ENCODE peak calls at places on chromosomes 5 and 9, in five cellular contexts. One of them, this sample, is unnamed. For H3K9me3, H3K36me3 and H3K27me3, the result is how much of the 10 kb centered on the place peaks cover.

GRCh38 chr5:100551183-100551582 is 16.0 kb downstream of the FAM174A start:
- DNase-seq in SK-N-SH: no peak
- DNase-seq in testis: no peak
- DNase-seq in upper lobe of right lung: no peak
- DNase-seq in fibroblast of lung: no peak
- DNase-seq in this sample: no peak

GRCh38 chr5:145157841-145158240 is 677.3 kb downstream of the PRELID2 start:
- DNase-seq in SK-N-SH: no peak
- DNase-seq in testis: no peak
- DNase-seq in upper lobe of right lung: no peak
- DNase-seq in fibroblast of lung: peak
- DNase-seq in this sample: no peak

GRCh38 chr5:140242890-140243585 is 59.9 kb downstream of the PFDN1 start:
- DNase-seq in SK-N-SH: no peak
- DNase-seq in testis: no peak
- DNase-seq in upper lobe of right lung: no peak
- DNase-seq in fibroblast of lung: no peak
- DNase-seq in this sample: no peak

GRCh38 chr9:16610538-16610937 is 259.9 kb downstream of the BNC2 start:
- DNase-seq in SK-N-SH: no peak
- DNase-seq in testis: no peak
- DNase-seq in upper lobe of right lung: no peak
- DNase-seq in fibroblast of lung: no peak
- DNase-seq in this sample: no peak

GRCh38 chr5:132771559-132771998 is 5.5 kb downstream of the SEPTIN8 start:
- DNase-seq in SK-N-SH: no peak
- DNase-seq in testis: peak
- DNase-seq in upper lobe of right lung: no peak
- DNase-seq in fibroblast of lung: peak
- DNase-seq in this sample: peak

GRCh38 chr5:1011741-1012315 is 3.2 kb downstream of the NKD2 start:
- DNase-seq in SK-N-SH: no peak
- DNase-seq in testis: no peak
- DNase-seq in upper lobe of right lung: peak
- DNase-seq in fibroblast of lung: no peak
- DNase-seq in this sample: no peak

GRCh38 chr9:10268500-10269485 is 344.0 kb downstream of the PTPRD start:
- DNase-seq in SK-N-SH: peak
- DNase-seq in testis: peak
- DNase-seq in upper lobe of right lung: no peak
- DNase-seq in fibroblast of lung: no peak
- DNase-seq in this sample: peak

GRCh38 chr9:104144336-104144735 is 50.2 kb downstream of the SMC2 start:
- DNase-seq in SK-N-SH: no peak
- DNase-seq in testis: no peak
- DNase-seq in upper lobe of right lung: no peak
- DNase-seq in fibroblast of lung: peak
- DNase-seq in this sample: no peak

GRCh38 chr5:20446121-20446520 is 458.1 kb upstream of the CDH18 start:
- DNase-seq in SK-N-SH: no peak
- DNase-seq in testis: no peak
- DNase-seq in upper lobe of right lung: no peak
- DNase-seq in fibroblast of lung: peak
- DNase-seq in this sample: peak

GRCh38 chr5:170076211-170076610 is 29.5 kb upstream of the FOXI1 start:
- DNase-seq in SK-N-SH: no peak
- DNase-seq in testis: no peak
- DNase-seq in upper lobe of right lung: no peak
- DNase-seq in fibroblast of lung: peak
- DNase-seq in this sample: peak

GRCh38 chr9:36033788-36034187 is 2.9 kb upstream of the RECK start:
- DNase-seq in SK-N-SH: no peak
- DNase-seq in testis: no peak
- DNase-seq in upper lobe of right lung: no peak
- DNase-seq in fibroblast of lung: no peak
- DNase-seq in this sample: no peak

GRCh38 chr5:33235824-33236223 is 204.9 kb upstream of the TARS1 start:
- DNase-seq in SK-N-SH: no peak
- DNase-seq in testis: no peak
- DNase-seq in upper lobe of right lung: no peak
- DNase-seq in fibroblast of lung: no peak
- DNase-seq in this sample: no peak

GRCh38 chr5:88677943-88678779 is 204.8 kb downstream of the MEF2C start:
- DNase-seq in SK-N-SH: no peak
- DNase-seq in testis: no peak
- DNase-seq in upper lobe of right lung: no peak
- DNase-seq in fibroblast of lung: peak
- DNase-seq in this sample: no peak

GRCh38 chr5:27911216-27911615 is 872.8 kb upstream of the CDH9 start:
- DNase-seq in SK-N-SH: no peak
- DNase-seq in testis: no peak
- DNase-seq in upper lobe of right lung: no peak
- DNase-seq in fibroblast of lung: no peak
- DNase-seq in this sample: no peak

GRCh38 chr5:171418316-171418981 is 998 bp upstream of the FGF18 start:
- DNase-seq in SK-N-SH: peak
- DNase-seq in testis: peak
- DNase-seq in upper lobe of right lung: peak
- DNase-seq in fibroblast of lung: peak
- DNase-seq in this sample: peak

GRCh38 chr5:96714951-96715451 is 52.8 kb downstream of the CAST start:
- DNase-seq in SK-N-SH: no peak
- DNase-seq in testis: peak
- DNase-seq in upper lobe of right lung: no peak
- DNase-seq in fibroblast of lung: peak
- DNase-seq in this sample: no peak

GRCh38 chr9:123349691-123350480 is 6.1 kb upstream of the CRB2 start:
- DNase-seq in SK-N-SH: peak
- DNase-seq in testis: peak
- DNase-seq in upper lobe of right lung: no peak
- DNase-seq in fibroblast of lung: peak
- DNase-seq in this sample: peak

DNA sequence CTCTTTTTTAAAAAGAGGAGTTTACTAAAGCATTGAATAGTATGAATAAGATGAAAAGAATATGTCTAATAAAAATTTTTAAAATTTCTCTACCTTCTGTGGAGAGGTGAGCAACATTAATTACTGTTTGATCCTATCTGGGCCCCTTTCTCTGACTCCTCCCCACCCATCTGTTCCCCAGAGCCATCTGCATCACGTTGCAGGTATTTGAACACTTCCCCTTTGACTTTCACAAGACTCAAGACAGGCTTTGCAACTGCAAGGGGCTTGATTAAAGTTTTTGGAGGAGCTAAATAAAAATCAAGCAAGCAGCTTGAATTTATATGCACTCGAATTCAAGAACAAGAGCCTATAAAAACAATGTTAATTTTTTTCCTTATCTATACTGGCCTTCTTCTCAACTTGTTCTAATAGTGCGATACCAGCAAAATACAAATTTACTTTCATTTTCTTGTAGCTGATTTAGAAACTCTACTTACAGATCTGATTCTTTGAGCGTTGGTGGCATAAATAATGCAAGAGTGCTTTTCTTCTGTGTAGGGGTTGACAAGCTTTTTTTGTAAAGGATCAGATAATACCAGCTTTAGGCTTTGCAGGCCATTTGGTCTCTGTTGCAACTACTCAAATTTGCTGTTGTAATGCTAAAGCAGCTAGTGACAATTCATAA is 21.3 kb downstream of the TXNDC8 start:
- DNase-seq in SK-N-SH: no peak
- DNase-seq in testis: no peak
- DNase-seq in upper lobe of right lung: no peak
- DNase-seq in fibroblast of lung: no peak
- DNase-seq in this sample: no peak
- H3K9me3 ChIP-seq in SK-N-SH: under half
- H3K9me3 ChIP-seq in testis: under half
- H3K9me3 ChIP-seq in upper lobe of right lung: under half
- H3K9me3 ChIP-seq in fibroblast of lung: under half
- H3K9me3 ChIP-seq in this sample: under half

GRCh38 chr9:136464241-136464640 is 18.6 kb downstream of the SEC16A start:
- DNase-seq in SK-N-SH: no peak
- DNase-seq in testis: no peak
- DNase-seq in upper lobe of right lung: no peak
- DNase-seq in fibroblast of lung: no peak
- DNase-seq in this sample: no peak

GRCh38 chr9:136467766-136468165 is 15.1 kb downstream of the SEC16A start:
- DNase-seq in SK-N-SH: no peak
- DNase-seq in testis: no peak
- DNase-seq in upper lobe of right lung: no peak
- DNase-seq in fibroblast of lung: no peak
- DNase-seq in this sample: no peak

GRCh38 chr9:136465500-136466154 is 17.2 kb downstream of the SEC16A start:
- DNase-seq in SK-N-SH: no peak
- DNase-seq in testis: no peak
- DNase-seq in upper lobe of right lung: no peak
- DNase-seq in fibroblast of lung: no peak
- DNase-seq in this sample: no peak

GRCh38 chr9:136463578-136463977 is 19.3 kb downstream of the SEC16A start:
- DNase-seq in SK-N-SH: no peak
- DNase-seq in testis: no peak
- DNase-seq in upper lobe of right lung: no peak
- DNase-seq in fibroblast of lung: no peak
- DNase-seq in this sample: no peak

GRCh38 chr9:136466155-136466541 is 16.7 kb downstream of the SEC16A start:
- DNase-seq in SK-N-SH: no peak
- DNase-seq in testis: no peak
- DNase-seq in upper lobe of right lung: no peak
- DNase-seq in fibroblast of lung: no peak
- DNase-seq in this sample: no peak
- H3K36me3 ChIP-seq in SK-N-SH: half or more
- H3K36me3 ChIP-seq in testis: under half
- H3K36me3 ChIP-seq in upper lobe of right lung: half or more
- H3K36me3 ChIP-seq in fibroblast of lung: under half
- H3K36me3 ChIP-seq in this sample: half or more

DNA sequence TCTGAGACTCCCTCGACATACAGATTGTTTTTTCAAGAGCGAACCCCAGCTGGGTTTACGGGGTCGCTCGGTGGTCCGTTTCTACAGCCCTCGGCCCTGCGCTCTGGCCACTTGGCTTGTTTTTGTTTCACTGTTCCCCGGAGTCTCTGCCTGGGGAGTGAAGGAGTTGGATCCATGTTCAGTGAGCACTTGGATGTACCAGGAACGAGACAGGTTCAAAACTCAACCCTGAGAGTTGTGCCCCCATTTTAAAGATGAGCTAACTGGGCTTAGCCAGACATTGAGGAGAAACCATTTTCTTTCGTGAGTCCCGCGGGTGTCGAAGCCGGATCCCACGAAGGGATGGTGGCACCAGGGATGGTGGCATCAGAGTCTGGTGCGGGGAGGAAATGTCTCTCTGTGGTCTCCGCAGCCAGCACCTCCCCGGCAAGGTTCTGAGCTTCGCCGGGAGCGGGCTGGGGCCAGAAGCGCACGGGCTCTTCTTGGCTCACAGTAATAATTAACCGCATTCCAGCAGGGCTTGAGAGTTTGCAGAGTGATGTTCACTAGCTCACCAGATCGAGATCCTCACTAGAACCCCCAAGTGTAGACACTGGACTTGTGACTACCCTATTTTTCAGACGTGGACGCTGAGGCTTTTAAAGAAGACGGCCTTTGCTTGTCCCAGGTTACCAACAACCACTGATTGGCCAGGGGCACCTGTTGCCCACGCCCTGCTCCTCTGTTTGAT is 1.0 kb downstream of the MSX2 start:
- DNase-seq in SK-N-SH: no peak
- DNase-seq in testis: no peak
- DNase-seq in upper lobe of right lung: no peak
- DNase-seq in fibroblast of lung: peak
- DNase-seq in this sample: no peak
- H3K27me3 ChIP-seq in SK-N-SH: under half
- H3K27me3 ChIP-seq in testis: under half
- H3K27me3 ChIP-seq in upper lobe of right lung: half or more
- H3K27me3 ChIP-seq in fibroblast of lung: under half
- H3K27me3 ChIP-seq in this sample: under half

GRCh38 chr5:141363952-141364660 is at the start of gene PCDHGA5:
- DNase-seq in SK-N-SH: no peak
- DNase-seq in testis: no peak
- DNase-seq in upper lobe of right lung: no peak
- DNase-seq in fibroblast of lung: peak
- DNase-seq in this sample: no peak
- H3K9me3 ChIP-seq in SK-N-SH: under half
- H3K9me3 ChIP-seq in testis: under half
- H3K9me3 ChIP-seq in upper lobe of right lung: under half
- H3K9me3 ChIP-seq in fibroblast of lung: under half
- H3K9me3 ChIP-seq in this sample: under half

GRCh38 chr9:127444921-127445850 is 6.0 kb downstream of the RPL12 start:
- DNase-seq in SK-N-SH: no peak
- DNase-seq in testis: no peak
- DNase-seq in upper lobe of right lung: no peak
- DNase-seq in fibroblast of lung: peak
- DNase-seq in this sample: no peak
- H3K36me3 ChIP-seq in SK-N-SH: half or more
- H3K36me3 ChIP-seq in testis: under half
- H3K36me3 ChIP-seq in upper lobe of right lung: half or more
- H3K36me3 ChIP-seq in fibroblast of lung: under half
- H3K36me3 ChIP-seq in this sample: half or more

GRCh38 chr9:37053684-37054512 is 19.8 kb upstream of the PAX5 start:
- DNase-seq in SK-N-SH: no peak
- DNase-seq in testis: no peak
- DNase-seq in upper lobe of right lung: no peak
- DNase-seq in fibroblast of lung: no peak
- DNase-seq in this sample: no peak

GRCh38 chr9:37054513-37054776 is 20.4 kb upstream of the PAX5 start:
- DNase-seq in SK-N-SH: no peak
- DNase-seq in testis: no peak
- DNase-seq in upper lobe of right lung: no peak
- DNase-seq in fibroblast of lung: no peak
- DNase-seq in this sample: no peak

GRCh38 chr9:37056521-37056920 is 22.5 kb upstream of the PAX5 start:
- DNase-seq in SK-N-SH: no peak
- DNase-seq in testis: no peak
- DNase-seq in upper lobe of right lung: no peak
- DNase-seq in fibroblast of lung: no peak
- DNase-seq in this sample: no peak

GRCh38 chr9:37060821-37061220 is 26.8 kb upstream of the PAX5 start:
- DNase-seq in SK-N-SH: no peak
- DNase-seq in testis: no peak
- DNase-seq in upper lobe of right lung: no peak
- DNase-seq in fibroblast of lung: no peak
- DNase-seq in this sample: no peak

DNA sequence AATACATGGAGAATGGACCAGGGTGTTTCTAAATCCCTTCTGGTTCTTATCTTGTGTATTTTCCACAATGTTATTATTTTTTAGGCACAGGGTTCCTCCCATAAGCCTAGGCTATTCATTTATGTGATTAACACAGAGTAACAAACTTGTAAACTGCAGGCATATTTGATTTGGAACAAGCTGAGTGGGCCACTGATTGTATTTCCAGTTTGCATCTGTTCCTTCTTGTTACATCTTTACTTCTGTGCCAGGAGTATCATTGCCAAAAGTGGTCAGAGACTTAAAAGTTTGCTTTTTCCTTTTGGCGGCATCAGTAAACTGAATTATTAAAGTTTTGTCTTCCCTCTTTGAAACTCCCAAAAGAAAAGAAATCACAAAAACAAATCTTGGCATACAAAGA is 22.0 kb upstream of the PAX5 start:
- DNase-seq in SK-N-SH: no peak
- DNase-seq in testis: no peak
- DNase-seq in upper lobe of right lung: no peak
- DNase-seq in fibroblast of lung: no peak
- DNase-seq in this sample: no peak
- H3K27me3 ChIP-seq in SK-N-SH: half or more
- H3K27me3 ChIP-seq in testis: under half
- H3K27me3 ChIP-seq in upper lobe of right lung: under half
- H3K27me3 ChIP-seq in fibroblast of lung: under half
- H3K27me3 ChIP-seq in this sample: under half

This sample was measured in SJCRH30.